ENCODE peak calls at places on chromosome 10, in four cellular contexts. C, U, N and H are unnamed samples.
A peak's percentile ranks its signal among the peaks of the same experiment; 100 is the strongest.

GRCh38 chr10:58516118-58516517 is 3.4 kb downstream of the BICC1 start:
- DNase-seq in C (no peak), U (no peak), N (no peak), H (no peak)

GRCh38 chr10:110144526-110144925 is 62.9 kb upstream of the MXI1 start:
- DNase-seq in C (no peak), U (no peak), N (no peak), H (no peak)

GRCh38 chr10:58299580-58299979 is 30.6 kb downstream of the CISD1 start:
- DNase-seq in C (peak; percentile 62), U (no peak), N (peak; percentile 83), H (peak; percentile 57)

GRCh38 chr10:33899578-33900531 is 565.4 kb upstream of the NRP1 start:
- DNase-seq in C (no peak), U (no peak), N (no peak), H (peak; percentile 40)

GRCh38 chr10:77548157-77548556 is 89.5 kb downstream of the KCNMA1 start:
- DNase-seq in C (no peak), U (no peak), N (no peak), H (no peak)

GRCh38 chr10:60816624-60817023 is 38.3 kb downstream of the CDK1 start:
- DNase-seq in C (peak; percentile 84), U (peak; percentile 26), N (peak; percentile 88), H (peak; percentile 90)

GRCh38 chr10:5549462-5550249 is 24.9 kb downstream of the CALML3 start:
- DNase-seq in C (no peak), U (no peak), N (no peak), H (no peak)

GRCh38 chr10:104089621-104090020 is 3.9 kb upstream of the COL17A1 start:
- DNase-seq in C (no peak), U (no peak), N (no peak), H (no peak)

GRCh38 chr10:85601526-85601925 is 765.1 kb downstream of the GRID1 start:
- DNase-seq in C (no peak), U (no peak), N (no peak), H (no peak)

GRCh38 chr10:75351637-75352036 is 49.9 kb downstream of the ZNF503 start:
- DNase-seq in C (no peak), U (no peak), N (no peak), H (no peak)

GRCh38 chr10:75352650-75353049 is 48.9 kb downstream of the ZNF503 start:
- DNase-seq in C (no peak), U (no peak), N (no peak), H (peak; percentile 41)

GRCh38 chr10:75350791-75351190 is 50.8 kb downstream of the ZNF503 start:
- DNase-seq in C (peak; percentile 26), U (no peak), N (no peak), H (peak; percentile 80)

GRCh38 chr10:75355706-75356105 is 45.9 kb downstream of the ZNF503 start:
- DNase-seq in C (no peak), U (no peak), N (no peak), H (peak; percentile 21)

GRCh38 chr10:75353183-75353582 is 48.4 kb downstream of the ZNF503 start:
- DNase-seq in C (no peak), U (no peak), N (no peak), H (no peak)
- TF ChIP-seq RCOR1 in C (no peak), U (no peak), N (no peak), H (no peak)

GRCh38 chr10:24467094-24467493 is 256.6 kb downstream of the ARHGAP21 start:
- DNase-seq in C (peak; percentile 11), U (no peak), N (no peak), H (no peak)

GRCh38 chr10:24467605-24468004 is 256.1 kb downstream of the ARHGAP21 start:
- DNase-seq in C (no peak), U (no peak), N (no peak), H (no peak)

GRCh38 chr10:24465124-24465874 is 256.4 kb downstream of the KIAA1217 start:
- DNase-seq in C (no peak), U (no peak), N (no peak), H (peak; percentile 91)

GRCh38 chr10:24466616-24466949 is 257.1 kb downstream of the ARHGAP21 start:
- DNase-seq in C (no peak), U (no peak), N (no peak), H (no peak)

DNA sequence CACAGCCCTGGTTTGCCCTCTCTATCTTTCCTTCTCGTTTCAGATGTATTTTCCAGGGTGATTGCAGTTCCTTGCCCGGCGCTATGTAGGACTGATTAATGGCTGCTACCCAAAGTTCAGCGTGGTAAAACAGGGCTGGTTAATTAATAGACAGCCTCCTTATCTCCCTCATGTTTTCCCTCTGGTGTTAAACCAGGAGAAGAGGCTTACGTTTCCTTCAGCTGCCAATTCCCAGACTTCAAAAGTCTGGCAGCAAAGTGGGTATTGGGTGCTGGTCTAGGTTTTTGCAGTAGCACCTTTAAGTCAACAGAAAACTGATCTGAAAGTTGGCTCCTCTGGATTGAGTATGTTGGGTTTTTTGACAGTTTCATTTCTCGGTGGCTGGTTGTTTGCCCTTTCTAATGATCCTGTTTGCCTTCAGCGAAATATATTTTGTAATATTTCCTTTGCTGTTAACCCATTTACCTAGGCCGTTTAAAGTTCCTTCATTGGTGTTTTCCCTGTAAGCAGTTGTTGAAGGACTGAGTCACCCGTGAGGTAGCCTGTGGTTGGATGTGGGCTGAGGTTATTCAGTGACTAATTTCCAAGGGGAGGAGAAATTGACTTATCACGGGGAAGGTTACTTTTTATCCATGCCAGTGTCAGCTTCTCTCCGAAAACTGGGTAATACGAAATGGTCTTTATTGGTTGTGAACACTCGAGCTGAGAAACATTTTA is 257.1 kb downstream of the KIAA1217 start:
- DNase-seq in C (peak; percentile 89), U (peak; percentile 45), N (peak; percentile 8), H (peak; percentile 96)
- TF ChIP-seq ELK1 in C (no peak), U (no peak), N (no peak), H (no peak)

DNA sequence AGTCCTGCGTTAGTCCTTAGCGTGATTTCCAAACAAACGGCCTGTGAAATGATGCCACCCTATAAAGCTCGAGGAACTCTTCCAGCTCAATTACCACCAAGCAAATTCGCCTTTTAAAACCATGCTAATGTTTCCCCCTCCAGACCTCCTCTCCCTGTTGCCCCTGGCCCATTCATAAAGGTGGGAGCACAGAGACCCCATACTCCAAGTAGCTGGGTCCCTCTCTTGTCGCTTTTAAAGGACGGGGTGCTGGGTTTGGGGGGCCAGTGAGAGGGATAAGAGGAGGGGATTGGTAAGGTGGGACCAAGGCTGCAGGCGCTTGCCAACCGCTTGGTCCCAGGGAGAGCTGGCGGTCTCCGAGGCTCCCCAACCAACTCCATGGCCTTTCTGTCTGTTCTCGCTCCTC is 1.2 kb downstream of the HMX2 start:
- DNase-seq in C (no peak), U (no peak), N (no peak), H (no peak)
- TF ChIP-seq RCOR1 in C (no peak), U (no peak), N (no peak), H (no peak)

GRCh38 chr10:118504044-118504944 is 91.2 kb downstream of the PRLHR start:
- DNase-seq in C (peak; percentile 65), U (no peak), N (peak; percentile 65), H (peak; percentile 3)
- TF ChIP-seq ELK1 in C (no peak), U (no peak), N (no peak), H (no peak)